ENCODE peak calls at places on chromosomes 5 and 9, in ten cellular contexts. L is left ventricle myocardium inferior, D is MM.1S, B is ovary, Y is uterus, W is fibroblast of the aortic adventitia, E is astrocyte of the cerebellum, P is prostate gland, A is Calu3, I is upper lobe of right lung. M is an unnamed sample.

GRCh38 chr5:14257995-14258403 is 114.9 kb downstream of the TRIO start:
- DNase-seq in L (no peak), D (no peak), B (no peak), Y (no peak), W (no peak), E (no peak), P (no peak), A (no peak), I (no peak), M (no peak)

GRCh38 chr5:91281409-91281808 is 101.7 kb downstream of the ARRDC3 start:
- DNase-seq in L (no peak), D (no peak), B (no peak), Y (no peak), W (peak; percentile 90), E (peak; percentile 83), P (no peak), A (no peak), I (no peak), M (no peak)

GRCh38 chr9:89808801-89809200 is 204.0 kb downstream of the GADD45G start:
- DNase-seq in L (no peak), D (no peak), B (no peak), Y (peak; percentile 7), W (no peak), E (no peak), P (no peak), A (no peak), I (no peak), M (no peak)

GRCh38 chr9:27673626-27674025 is 100.3 kb upstream of the C9orf72 start:
- DNase-seq in L (no peak), D (no peak), B (no peak), Y (no peak), W (no peak), E (no peak), P (no peak), A (no peak), I (no peak), M (no peak)

GRCh38 chr5:9861664-9862256 is 231.6 kb upstream of the TAS2R1 start:
- DNase-seq in L (no peak), D (no peak), B (no peak), Y (no peak), W (no peak), E (no peak), P (no peak), A (no peak), I (no peak), M (no peak)

GRCh38 chr5:62617943-62618342 is 39.3 kb downstream of the LRRC70 start:
- DNase-seq in L (no peak), D (peak; percentile 80), B (no peak), Y (no peak), W (no peak), E (no peak), P (no peak), A (no peak), I (no peak), M (no peak)

GRCh38 chr5:148343049-148343413 is 7.7 kb downstream of the SPINK9 start:
- DNase-seq in L (no peak), D (no peak), B (no peak), Y (no peak), W (no peak), E (no peak), P (no peak), A (peak; percentile 74), I (no peak), M (no peak)

GRCh38 chr5:111584651-111585050 is 72.3 kb upstream of the STARD4 start:
- DNase-seq in L (no peak), D (no peak), B (no peak), Y (no peak), W (peak; percentile 23), E (no peak), P (no peak), A (no peak), I (no peak), M (no peak)

GRCh38 chr5:139061274-139061673 is 136.9 kb downstream of the SIL1 start:
- DNase-seq in L (peak; percentile 49), D (no peak), B (peak; percentile 66), Y (peak; percentile 45), W (peak; percentile 82), E (peak; percentile 59), P (peak; percentile 18), A (no peak), I (peak; percentile 74), M (no peak)

GRCh38 chr9:95132406-95133350 is 184.8 kb downstream of the FANCC start:
- DNase-seq in L (no peak), D (no peak), B (no peak), Y (no peak), W (no peak), E (no peak), P (no peak), A (no peak), I (no peak), M (no peak)

GRCh38 chr9:121640486-121641227 is 10.8 kb upstream of the DAB2IP start:
- DNase-seq in L (no peak), D (no peak), B (no peak), Y (no peak), W (no peak), E (no peak), P (no peak), A (no peak), I (no peak), M (no peak)

GRCh38 chr9:78118742-78119473 is 87.3 kb upstream of the GNAQ start:
- DNase-seq in L (no peak), D (no peak), B (no peak), Y (no peak), W (peak; percentile 66), E (no peak), P (no peak), A (no peak), I (no peak), M (no peak)

GRCh38 chr5:134113908-134114875 is at the start of gene TCF7:
- DNase-seq in L (peak; percentile 69), D (peak; percentile 76), B (peak; percentile 83), Y (peak; percentile 70), W (peak; percentile 76), E (peak; percentile 39), P (peak; percentile 74), A (peak; percentile 83), I (peak; percentile 88), M (peak; percentile 61)

GRCh38 chr5:10034008-10034407 is 215.7 kb downstream of the ATPSCKMT start:
- DNase-seq in L (peak; percentile 32), D (no peak), B (no peak), Y (no peak), W (no peak), E (no peak), P (no peak), A (no peak), I (no peak), M (no peak)

GRCh38 chr9:2824564-2824963 is 19.3 kb downstream of the PUM3 start:
- DNase-seq in L (no peak), D (no peak), B (no peak), Y (no peak), W (no peak), E (no peak), P (no peak), A (no peak), I (no peak), M (no peak)
- TF ChIP-seq CTCF in L (peak; percentile 23), D (no peak), B (no peak), Y (no peak), W (peak; percentile 19), E (peak; percentile 39), P (no peak), A (no peak), I (peak; percentile 11), M (no peak)

GRCh38 chr9:33452828-33453271 is 5.5 kb upstream of the AQP3 start:
- DNase-seq in L (peak; percentile 28), D (no peak), B (no peak), Y (no peak), W (peak; percentile 79), E (peak; percentile 45), P (peak; percentile 62), A (peak; percentile 77), I (peak; percentile 90), M (no peak)
- TF ChIP-seq CTCF in L (peak; percentile 69), D (peak; percentile 81), B (no peak), Y (no peak), W (peak; percentile 81), E (peak; percentile 78), P (peak; percentile 86), A (peak; percentile 69), I (peak; percentile 73), M (no peak)

GRCh38 chr5:174044451-174044850 is 1.1 kb upstream of the NSG2 start:
- DNase-seq in L (no peak), D (no peak), B (no peak), Y (no peak), W (no peak), E (no peak), P (no peak), A (no peak), I (no peak), M (no peak)

GRCh38 chr5:174046558-174046957 is 1.1 kb downstream of the NSG2 start:
- DNase-seq in L (no peak), D (no peak), B (no peak), Y (no peak), W (no peak), E (no peak), P (no peak), A (no peak), I (no peak), M (no peak)

GRCh38 chr5:174044855-174045254 is 651 bp upstream of the NSG2 start:
- DNase-seq in L (no peak), D (no peak), B (no peak), Y (no peak), W (no peak), E (no peak), P (no peak), A (no peak), I (no peak), M (no peak)

GRCh38 chr5:174047472-174047871 is 2.0 kb downstream of the NSG2 start:
- DNase-seq in L (no peak), D (no peak), B (no peak), Y (no peak), W (no peak), E (no peak), P (no peak), A (no peak), I (no peak), M (no peak)

GRCh38 chr5:174045470-174046025 is at the start of gene NSG2:
- DNase-seq in L (peak; percentile 79), D (peak; percentile 96), B (peak; percentile 43), Y (no peak), W (peak; percentile 52), E (peak; percentile 94), P (peak; percentile 74), A (peak; percentile 89), I (peak; percentile 86), M (no peak)
- TF ChIP-seq CTCF in L (peak; percentile 74), D (peak; percentile 97), B (no peak), Y (peak; percentile 28), W (no peak), E (peak; percentile 93), P (peak; percentile 59), A (peak; percentile 84), I (peak; percentile 43), M (no peak)

DNA sequence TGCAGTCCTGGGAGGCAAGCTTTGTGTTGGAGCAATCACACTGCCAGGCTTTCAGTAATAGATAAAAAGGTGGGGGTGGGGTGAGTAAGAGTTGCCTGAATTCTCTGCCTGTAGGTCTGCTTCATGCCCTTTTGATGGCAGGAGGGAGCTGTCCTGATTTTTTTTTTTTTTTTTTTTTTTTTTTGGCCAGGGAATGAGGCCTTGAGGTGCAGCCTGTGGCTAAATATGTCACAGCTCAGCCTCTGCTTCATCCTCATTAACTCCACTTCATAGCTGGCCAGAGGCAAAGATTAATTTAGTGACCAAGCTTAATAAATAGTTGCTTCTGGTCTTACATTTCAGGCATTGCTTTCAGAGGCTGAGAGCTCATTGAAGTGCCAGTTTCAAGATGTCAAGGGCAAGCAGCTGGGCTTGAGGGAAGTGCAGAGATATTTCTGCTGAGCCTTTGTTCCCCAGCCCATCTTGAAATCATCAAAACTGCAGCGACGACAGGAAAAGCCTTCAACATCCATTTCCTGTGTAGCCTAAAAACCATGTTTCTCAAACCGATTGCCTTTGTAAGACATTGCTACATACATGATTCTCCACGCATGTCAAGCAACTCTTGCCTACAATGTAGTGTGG is 134.7 kb downstream of the MACIR start:
- DNase-seq in L (peak; percentile 16), D (peak; percentile 84), B (no peak), Y (no peak), W (peak; percentile 44), E (no peak), P (no peak), A (no peak), I (no peak), M (no peak)
- TF ChIP-seq CTCF in L (peak; percentile 9), D (peak; percentile 22), B (no peak), Y (no peak), W (no peak), E (peak; percentile 18), P (no peak), A (no peak), I (no peak), M (no peak)

M was measured in activated B cell treated with CpG ODN at 0.5 μM for 24 hours.